ENCODE peak calls at places on chromosomes 7 and 10, in ten cellular contexts. J, M, U, L, E, A, Q, T, Z and Y are unnamed samples.

GRCh38 chr7:2654059-2654458 is 22.3 kb downstream of the TTYH3 start:
- DNase-seq in J (no peak), M (no peak), U (no peak), L (no peak), E (no peak), A (no peak), Q (no peak), T (no peak), Z (no peak), Y (no peak)

GRCh38 chr7:70738080-70738479 is 393.9 kb upstream of the GALNT17 start:
- DNase-seq in J (peak; percentile 56), M (no peak), U (no peak), L (no peak), E (no peak), A (no peak), Q (no peak), T (peak; percentile 25), Z (no peak), Y (no peak)

GRCh38 chr10:20105931-20106330 is 289.7 kb downstream of the PLXDC2 start:
- DNase-seq in J (peak; percentile 95), M (no peak), U (no peak), L (no peak), E (no peak), A (no peak), Q (no peak), T (no peak), Z (no peak), Y (no peak)

GRCh38 chr7:93015193-93016084 is 102.3 kb downstream of the SAMD9 start:
- DNase-seq in J (peak; percentile 79), M (no peak), U (no peak), L (no peak), E (no peak), A (no peak), Q (no peak), T (no peak), Z (no peak), Y (no peak)

GRCh38 chr10:34206602-34207268 is 608.4 kb downstream of the PARD3 start:
- DNase-seq in J (no peak), M (no peak), U (no peak), L (no peak), E (no peak), A (no peak), Q (no peak), T (no peak), Z (no peak), Y (no peak)

GRCh38 chr7:51017576-51018535 is 235.2 kb upstream of the GRB10 start:
- DNase-seq in J (no peak), M (no peak), U (no peak), L (peak; percentile 43), E (no peak), A (no peak), Q (no peak), T (no peak), Z (no peak), Y (no peak)

GRCh38 chr10:118983263-118983662 is 46.3 kb upstream of the NANOS1 start:
- DNase-seq in J (peak; percentile 7), M (no peak), U (no peak), L (no peak), E (no peak), A (no peak), Q (no peak), T (no peak), Z (no peak), Y (no peak)

GRCh38 chr7:82241371-82241770 is 202.2 kb downstream of the CACNA2D1 start:
- DNase-seq in J (no peak), M (no peak), U (no peak), L (no peak), E (no peak), A (no peak), Q (no peak), T (no peak), Z (no peak), Y (no peak)

GRCh38 chr7:41451826-41452225 is 251.1 kb downstream of the INHBA start:
- DNase-seq in J (peak; percentile 25), M (no peak), U (no peak), L (no peak), E (no peak), A (no peak), Q (no peak), T (no peak), Z (no peak), Y (no peak)

DNA sequence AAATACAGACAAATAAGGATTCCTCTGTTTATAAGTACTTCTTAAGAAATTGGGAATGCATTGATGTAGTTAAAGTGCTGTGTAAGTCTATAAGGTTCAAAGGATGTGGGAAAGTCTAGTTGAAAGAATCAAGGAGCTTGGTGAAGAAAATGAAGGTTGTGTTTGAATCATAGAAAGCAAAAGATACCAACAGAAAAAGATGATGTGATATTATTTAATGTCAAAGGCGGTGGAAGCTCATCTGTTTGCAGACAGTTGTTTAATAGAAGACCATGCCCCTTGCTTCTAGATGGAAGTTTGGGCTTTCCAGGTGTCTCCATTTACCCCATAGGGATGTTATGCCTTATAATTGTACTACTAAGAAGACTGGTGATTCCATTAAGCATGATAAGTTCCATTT is 150.3 kb downstream of the CCSER2 start:
- DNase-seq in J (no peak), M (no peak), U (no peak), L (no peak), E (no peak), A (no peak), Q (no peak), T (no peak), Z (no peak), Y (no peak)
- H3K4me3 ChIP-seq in J (no peak overlapping the region), M (no peak overlapping the region), U (no peak overlapping the region), L (no peak overlapping the region), E (no peak overlapping the region), A (no peak overlapping the region), Q (no peak overlapping the region), T (no peak overlapping the region), Z (no peak overlapping the region), Y (no peak overlapping the region)

GRCh38 chr10:111077715-111078504 is 1.1 kb downstream of the ADRA2A start:
- DNase-seq in J (no peak), M (peak; percentile 48), U (no peak), L (peak; percentile 42), E (no peak), A (no peak), Q (no peak), T (no peak), Z (peak; percentile 77), Y (no peak)

GRCh38 chr10:111080224-111080623 is 3.4 kb downstream of the ADRA2A start:
- DNase-seq in J (no peak), M (no peak), U (no peak), L (peak; percentile 21), E (no peak), A (no peak), Q (no peak), T (no peak), Z (no peak), Y (no peak)

GRCh38 chr10:111079241-111079760 is 2.5 kb downstream of the ADRA2A start:
- DNase-seq in J (no peak), M (no peak), U (no peak), L (peak; percentile 48), E (no peak), A (no peak), Q (no peak), T (no peak), Z (no peak), Y (no peak)

GRCh38 chr10:111079781-111080180 is 3.0 kb downstream of the ADRA2A start:
- DNase-seq in J (no peak), M (no peak), U (no peak), L (peak; percentile 47), E (no peak), A (no peak), Q (no peak), T (no peak), Z (no peak), Y (no peak)

DNA sequence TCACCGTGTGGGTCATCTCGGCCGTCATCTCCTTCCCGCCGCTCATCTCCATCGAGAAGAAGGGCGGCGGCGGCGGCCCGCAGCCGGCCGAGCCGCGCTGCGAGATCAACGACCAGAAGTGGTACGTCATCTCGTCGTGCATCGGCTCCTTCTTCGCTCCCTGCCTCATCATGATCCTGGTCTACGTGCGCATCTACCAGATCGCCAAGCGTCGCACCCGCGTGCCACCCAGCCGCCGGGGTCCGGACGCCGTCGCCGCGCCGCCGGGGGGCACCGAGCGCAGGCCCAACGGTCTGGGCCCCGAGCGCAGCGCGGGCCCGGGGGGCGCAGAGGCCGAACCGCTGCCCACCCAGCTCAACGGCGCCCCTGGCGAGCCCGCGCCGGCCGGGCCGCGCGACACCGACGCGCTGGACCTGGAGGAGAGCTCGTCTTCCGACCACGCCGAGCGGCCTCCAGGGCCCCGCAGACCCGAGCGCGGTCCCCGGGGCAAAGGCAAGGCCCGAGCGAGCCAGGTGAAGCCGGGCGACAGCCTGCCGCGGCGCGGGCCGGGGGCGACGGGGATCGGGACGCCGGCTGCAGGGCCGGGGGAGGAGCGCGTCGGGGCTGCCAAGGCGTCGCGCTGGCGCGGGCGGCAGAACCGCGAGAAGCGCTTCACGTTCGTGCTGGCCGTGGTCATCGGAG is 1.8 kb downstream of the ADRA2A start:
- DNase-seq in J (no peak), M (no peak), U (no peak), L (no peak), E (no peak), A (no peak), Q (no peak), T (no peak), Z (no peak), Y (no peak)
- H3K27me3 ChIP-seq in J (peaks cover 54% of the 10 kb centered on the region), M (peaks cover 70% of the 10 kb centered on the region), U (peaks cover 17% of the 10 kb centered on the region), L (peaks cover 30% of the 10 kb centered on the region), E (no peaks in the 10 kb centered on the region), A (peaks cover 59% of the 10 kb centered on the region), Q (peaks cover 69% of the 10 kb centered on the region), T (peaks cover 36% of the 10 kb centered on the region), Z (peaks cover 37% of the 10 kb centered on the region), Y (peaks cover 21% of the 10 kb centered on the region)

DNA sequence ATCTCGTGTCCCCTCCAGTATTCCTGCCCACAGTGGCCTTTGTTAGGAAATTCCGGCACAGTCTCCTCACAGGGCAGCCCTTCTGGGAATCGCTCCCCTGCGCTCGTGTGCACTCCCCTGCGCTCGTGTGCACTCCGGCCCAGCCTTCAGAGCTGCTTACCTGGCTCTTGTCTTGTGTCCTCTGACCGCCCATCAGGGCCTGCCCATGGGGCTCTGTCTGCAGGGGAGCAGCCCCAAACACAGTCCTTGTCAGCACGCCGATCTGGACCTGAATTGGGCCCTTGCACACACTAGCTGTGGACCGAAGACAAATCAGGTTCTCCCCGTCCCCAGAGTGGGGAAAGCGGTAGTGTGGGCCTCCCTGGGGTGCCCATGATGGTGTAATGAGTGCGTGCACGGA is 179.4 kb downstream of the CUX1 start:
- DNase-seq in J (no peak), M (no peak), U (no peak), L (no peak), E (no peak), A (no peak), Q (no peak), T (no peak), Z (no peak), Y (no peak)
- H3K4me3 ChIP-seq in J (no peak overlapping the region), M (no peak overlapping the region), U (no peak overlapping the region), L (no peak overlapping the region), E (no peak overlapping the region), A (no peak overlapping the region), Q (no peak overlapping the region), T (no peak overlapping the region), Z (no peak overlapping the region), Y (no peak overlapping the region)

GRCh38 chr7:32415519-32415918 is 74.7 kb downstream of the LSM5 start:
- DNase-seq in J (no peak), M (no peak), U (no peak), L (no peak), E (no peak), A (no peak), Q (no peak), T (no peak), Z (no peak), Y (no peak)
- H3K27me3 ChIP-seq in J (peaks cover 3% of the 10 kb centered on the region), M (peaks cover 20% of the 10 kb centered on the region), U (peaks cover 16% of the 10 kb centered on the region), L (no peaks in the 10 kb centered on the region), E (no peaks in the 10 kb centered on the region), A (no peaks in the 10 kb centered on the region), Q (peaks cover 3% of the 10 kb centered on the region), T (peaks cover 4% of the 10 kb centered on the region), Z (peaks cover 20% of the 10 kb centered on the region), Y (no peaks in the 10 kb centered on the region)